ENCODE peak calls at places on chromosomes 12 and 14, in seven cellular contexts. Q, M, E, W, Z, T and S are unnamed samples.

GRCh38 chr12:71201136-71201679 is 43.4 kb upstream of the TSPAN8 start:
- DNase-seq in Z (no peak), T (no peak), E (peak; percentile 95), Q (no peak), M (no peak), W (no peak), S (no peak)

GRCh38 chr12:88401153-88401552 is 179.1 kb downstream of the KITLG start:
- DNase-seq in W (no peak), M (no peak), Z (peak; percentile 47), E (no peak), T (no peak), Q (no peak), S (no peak)

GRCh38 chr12:54017027-54017788 is 8.4 kb downstream of the HOXC8 start:
- DNase-seq in W (no peak), Q (no peak), M (peak; percentile 24), T (no peak), Z (no peak), E (peak; percentile 92), S (peak; percentile 65)

GRCh38 chr12:89235189-89235993 is 116.9 kb downstream of the DUSP6 start:
- DNase-seq in Z (no peak), E (no peak), Q (no peak), M (peak; percentile 63), W (no peak), T (no peak), S (no peak)

GRCh38 chr12:6294533-6295186 is 15.8 kb upstream of the PLEKHG6 start:
- DNase-seq in W (peak; percentile 49), Z (no peak), Q (no peak), E (peak; percentile 39), M (no peak), T (no peak), S (no peak)

GRCh38 chr14:74846968-74847549 is 28.9 kb downstream of the PROX2 start:
- DNase-seq in Q (no peak), E (no peak), T (no peak), W (no peak), Z (peak; percentile 62), M (peak; percentile 65), S (no peak)

GRCh38 chr12:89686311-89686710 is 22.3 kb downstream of the ATP2B1 start:
- DNase-seq in Z (no peak), T (no peak), M (no peak), W (no peak), E (no peak), Q (no peak), S (no peak)

GRCh38 chr12:110107369-110108281 is 16.5 kb upstream of the IFT81 start:
- DNase-seq in M (peak; percentile 70), T (no peak), Z (peak; percentile 93), W (peak; percentile 19), E (no peak), Q (no peak), S (peak; percentile 37)

GRCh38 chr12:116299548-116300150 is 22.2 kb upstream of the MED13L start:
- DNase-seq in E (no peak), M (no peak), W (no peak), Z (peak; percentile 47), Q (no peak), T (no peak), S (peak; percentile 72)

GRCh38 chr12:92541024-92541423 is 161.8 kb upstream of the PLEKHG7 start:
- DNase-seq in Q (no peak), Z (no peak), T (no peak), E (no peak), W (no peak), M (no peak), S (no peak)

GRCh38 chr14:91367173-91368171 is 50.1 kb downstream of the CCDC88C start:
- DNase-seq in W (peak; percentile 77), E (no peak), Q (peak; percentile 54), M (peak; percentile 94), Z (peak; percentile 90), T (no peak), S (no peak)

GRCh38 chr14:105838591-105839424 is 312.4 kb downstream of the TMEM121 start:
- DNase-seq in Z (no peak), E (no peak), T (no peak), W (no peak), M (no peak), Q (no peak), S (no peak)

GRCh38 chr12:120367924-120368788 is 808 bp downstream of the MSI1 start:
- DNase-seq in E (no peak), Z (no peak), T (peak; percentile 23), M (no peak), W (peak; percentile 22), Q (peak; percentile 27), S (no peak)

GRCh38 chr14:83520837-83521236 is 1987.2 kb upstream of the SEL1L start:
- DNase-seq in T (no peak), M (no peak), Q (no peak), E (no peak), Z (peak; percentile 64), W (no peak), S (no peak)

GRCh38 chr12:71652656-71653055 is 11.0 kb downstream of the ZFC3H1 start:
- DNase-seq in Q (no peak), T (no peak), Z (no peak), W (no peak), M (no peak), E (no peak), S (no peak)

GRCh38 chr14:22852940-22853767 is 16.8 kb downstream of the MMP14 start:
- DNase-seq in W (peak; percentile 96), E (peak; percentile 39), Z (peak; percentile 87), Q (peak; percentile 85), T (peak; percentile 94), M (peak; percentile 92), S (peak; percentile 88)

GRCh38 chr14:32977913-32978312 is 39.2 kb downstream of the NPAS3 start:
- DNase-seq in M (no peak), W (no peak), Q (no peak), T (no peak), Z (no peak), E (no peak), S (no peak)

GRCh38 chr12:106138646-106139421 is at the start of gene NUAK1:
- DNase-seq in Z (peak; percentile 72), T (peak; percentile 85), M (peak; percentile 66), E (no peak), Q (no peak), W (peak; percentile 45), S (no peak)

GRCh38 chr14:75489480-75489837 is 32.8 kb upstream of the BATF start:
- DNase-seq in W (no peak), Q (no peak), E (no peak), T (no peak), Z (no peak), M (no peak), S (no peak)

GRCh38 chr12:57534991-57535543 is 11.9 kb downstream of the DCTN2 start:
- DNase-seq in E (no peak), M (no peak), W (no peak), T (no peak), Q (no peak), Z (no peak), S (no peak)

GRCh38 chr12:89475203-89475990 is 49.2 kb downstream of the GALNT4 start:
- DNase-seq in T (no peak), W (no peak), E (no peak), Z (no peak), Q (no peak), M (no peak), S (no peak)

GRCh38 chr12:3351731-3352130 is 139.3 kb upstream of the PRMT8 start:
- DNase-seq in Q (no peak), Z (no peak), W (no peak), T (no peak), M (peak; percentile 20), E (no peak), S (no peak)

GRCh38 chr12:74963867-74964331 is 245.7 kb downstream of the KCNC2 start:
- DNase-seq in T (no peak), E (no peak), Z (no peak), W (no peak), M (no peak), Q (no peak), S (no peak)

GRCh38 chr14:89249972-89250371 is 167.1 kb downstream of the FOXN3 start:
- DNase-seq in E (no peak), T (no peak), Q (no peak), M (no peak), W (no peak), Z (no peak), S (no peak)

GRCh38 chr12:1309610-1310009 is 284.8 kb downstream of the FBXL14 start:
- DNase-seq in Z (no peak), M (no peak), W (no peak), Q (no peak), E (no peak), T (no peak), S (no peak)

GRCh38 chr14:73241481-73242165 is 4.3 kb downstream of the PAPLN start:
- DNase-seq in E (no peak), W (no peak), T (no peak), Z (no peak), Q (no peak), M (no peak), S (no peak)

GRCh38 chr12:30846776-30847175 is 79.8 kb upstream of the TSPAN11 start:
- DNase-seq in E (no peak), W (no peak), M (no peak), T (no peak), Q (no peak), Z (no peak), S (no peak)

GRCh38 chr12:66288121-66288520 is 14.2 kb upstream of the HELB start:
- DNase-seq in Q (peak; percentile 66), T (no peak), E (no peak), M (no peak), Z (no peak), W (no peak), S (no peak)

GRCh38 chr14:92513966-92514843 is 624 bp downstream of the RIN3 start:
- DNase-seq in Q (peak; percentile 34), E (no peak), M (peak; percentile 18), W (peak; percentile 57), T (peak; percentile 67), Z (peak; percentile 28), S (no peak)

GRCh38 chr12:713281-713875 is 39.0 kb upstream of the WNK1 start:
- DNase-seq in T (no peak), E (no peak), Z (no peak), M (no peak), Q (peak; percentile 64), W (no peak), S (peak; percentile 23)

GRCh38 chr12:31736472-31736871 is 7.7 kb upstream of the AMN1 start:
- DNase-seq in T (no peak), M (peak; percentile 93), Z (peak; percentile 82), E (no peak), Q (peak; percentile 80), W (no peak), S (no peak)

GRCh38 chr14:56816575-56817391 is 6.5 kb upstream of the OTX2 start:
- DNase-seq in E (no peak), M (no peak), Q (no peak), T (no peak), W (no peak), Z (no peak), S (no peak)

GRCh38 chr12:68080577-68080976 is 79.0 kb downstream of the IFNG start:
- DNase-seq in Z (no peak), Q (no peak), T (no peak), W (no peak), M (no peak), E (no peak), S (no peak)

GRCh38 chr12:33429468-33429867 is 10.2 kb downstream of the SYT10 start:
- DNase-seq in M (no peak), T (no peak), W (no peak), E (no peak), Z (no peak), Q (no peak), S (no peak)

GRCh38 chr12:5599378-5599777 is 167.5 kb downstream of the NTF3 start:
- DNase-seq in W (no peak), M (no peak), Z (no peak), E (no peak), Q (no peak), T (no peak), S (no peak)

GRCh38 chr12:55933158-55933798 is 2.3 kb downstream of the DGKA start:
- DNase-seq in E (no peak), T (no peak), M (peak; percentile 89), Z (no peak), Q (no peak), W (peak; percentile 71), S (no peak)

GRCh38 chr12:45730842-45731336 is 1.4 kb downstream of the ARID2 start:
- DNase-seq in M (no peak), T (no peak), W (no peak), Q (peak; percentile 6), Z (peak; percentile 63), E (peak; percentile 41), S (no peak)

GRCh38 chr14:59215353-59215752 is 26.9 kb downstream of the DAAM1 start:
- DNase-seq in W (peak; percentile 51), T (peak; percentile 89), M (no peak), Q (no peak), Z (peak; percentile 82), E (no peak), S (no peak)